ENCODE peak calls at places on chromosomes 12 and 14, in nine cellular contexts. One of them, this sample, is unnamed.

GRCh38 chr14:70716958-70717357 is 75.2 kb downstream of the TTC9 start:
- DNase-seq in uterus: no peak
- DNase-seq in mucosa of descending colon: no peak
- DNase-seq in aorta: no peak
- DNase-seq in coronary artery: no peak
- DNase-seq in fibroblast of lung: no peak
- DNase-seq in putamen: no peak
- DNase-seq in HS-27A: no peak
- DNase-seq in NCI-H69: peak
- DNase-seq in this sample: no peak

GRCh38 chr12:57637364-57637763 is 4.4 kb upstream of the B4GALNT1 start:
- DNase-seq in mucosa of descending colon: no peak
- DNase-seq in NCI-H69: no peak
- DNase-seq in fibroblast of lung: no peak
- DNase-seq in putamen: no peak
- DNase-seq in HS-27A: no peak
- DNase-seq in uterus: no peak
- DNase-seq in aorta: no peak
- DNase-seq in coronary artery: peak
- DNase-seq in this sample: no peak

GRCh38 chr14:50550294-50550693 is 9.7 kb upstream of the ATL1 start:
- DNase-seq in mucosa of descending colon: no peak
- DNase-seq in aorta: no peak
- DNase-seq in coronary artery: no peak
- DNase-seq in fibroblast of lung: no peak
- DNase-seq in uterus: no peak
- DNase-seq in HS-27A: no peak
- DNase-seq in putamen: no peak
- DNase-seq in NCI-H69: no peak
- DNase-seq in this sample: no peak

GRCh38 chr14:97218336-97218712 is 421.1 kb downstream of the VRK1 start:
- DNase-seq in fibroblast of lung: no peak
- DNase-seq in aorta: no peak
- DNase-seq in mucosa of descending colon: no peak
- DNase-seq in coronary artery: no peak
- DNase-seq in uterus: no peak
- DNase-seq in HS-27A: no peak
- DNase-seq in putamen: no peak
- DNase-seq in NCI-H69: no peak
- DNase-seq in this sample: no peak

GRCh38 chr14:33475623-33476022 is 475.3 kb downstream of the EGLN3 start:
- DNase-seq in fibroblast of lung: peak
- DNase-seq in putamen: peak
- DNase-seq in uterus: no peak
- DNase-seq in mucosa of descending colon: peak
- DNase-seq in coronary artery: no peak
- DNase-seq in HS-27A: peak
- DNase-seq in aorta: no peak
- DNase-seq in NCI-H69: peak
- DNase-seq in this sample: peak

GRCh38 chr14:105075364-105076295 is 10.4 kb upstream of the GPR132 start:
- DNase-seq in putamen: no peak
- DNase-seq in mucosa of descending colon: peak
- DNase-seq in fibroblast of lung: peak
- DNase-seq in HS-27A: no peak
- DNase-seq in aorta: peak
- DNase-seq in uterus: no peak
- DNase-seq in NCI-H69: peak
- DNase-seq in coronary artery: no peak
- DNase-seq in this sample: peak

GRCh38 chr12:99759467-99759866 is 111.9 kb downstream of the GARIN6 start:
- DNase-seq in mucosa of descending colon: no peak
- DNase-seq in aorta: no peak
- DNase-seq in putamen: no peak
- DNase-seq in NCI-H69: no peak
- DNase-seq in HS-27A: no peak
- DNase-seq in fibroblast of lung: no peak
- DNase-seq in uterus: no peak
- DNase-seq in coronary artery: no peak
- DNase-seq in this sample: no peak

GRCh38 chr14:96698846-96699543 is 98.2 kb upstream of the VRK1 start:
- DNase-seq in fibroblast of lung: no peak
- DNase-seq in putamen: no peak
- DNase-seq in mucosa of descending colon: no peak
- DNase-seq in uterus: no peak
- DNase-seq in HS-27A: no peak
- DNase-seq in NCI-H69: peak
- DNase-seq in coronary artery: no peak
- DNase-seq in aorta: no peak
- DNase-seq in this sample: no peak

GRCh38 chr14:66944872-66945271 is 244.4 kb upstream of the GARIN2 start:
- DNase-seq in putamen: no peak
- DNase-seq in mucosa of descending colon: peak
- DNase-seq in aorta: no peak
- DNase-seq in coronary artery: no peak
- DNase-seq in NCI-H69: peak
- DNase-seq in fibroblast of lung: peak
- DNase-seq in HS-27A: no peak
- DNase-seq in uterus: no peak
- DNase-seq in this sample: no peak

GRCh38 chr12:67042697-67043131 is 226.4 kb upstream of the CAND1 start:
- DNase-seq in fibroblast of lung: peak
- DNase-seq in uterus: no peak
- DNase-seq in mucosa of descending colon: no peak
- DNase-seq in aorta: no peak
- DNase-seq in coronary artery: no peak
- DNase-seq in HS-27A: peak
- DNase-seq in putamen: no peak
- DNase-seq in NCI-H69: peak
- DNase-seq in this sample: no peak

GRCh38 chr14:53093206-53093605 is 59.9 kb downstream of the DDHD1 start:
- DNase-seq in coronary artery: no peak
- DNase-seq in fibroblast of lung: no peak
- DNase-seq in HS-27A: no peak
- DNase-seq in aorta: no peak
- DNase-seq in uterus: no peak
- DNase-seq in NCI-H69: no peak
- DNase-seq in mucosa of descending colon: no peak
- DNase-seq in putamen: no peak
- DNase-seq in this sample: no peak

GRCh38 chr12:64083285-64084210 is 138.5 kb downstream of the KICS2 start:
- DNase-seq in uterus: peak
- DNase-seq in fibroblast of lung: peak
- DNase-seq in NCI-H69: peak
- DNase-seq in mucosa of descending colon: peak
- DNase-seq in putamen: peak
- DNase-seq in aorta: no peak
- DNase-seq in coronary artery: no peak
- DNase-seq in HS-27A: no peak
- DNase-seq in this sample: peak

GRCh38 chr14:68951051-68951797 is 27.9 kb downstream of the ACTN1 start:
- DNase-seq in HS-27A: peak
- DNase-seq in mucosa of descending colon: peak
- DNase-seq in aorta: peak
- DNase-seq in NCI-H69: peak
- DNase-seq in coronary artery: peak
- DNase-seq in fibroblast of lung: peak
- DNase-seq in putamen: no peak
- DNase-seq in uterus: peak
- DNase-seq in this sample: no peak

GRCh38 chr12:112198120-112198733 is 72.9 kb downstream of the TRAFD1 start:
- DNase-seq in HS-27A: no peak
- DNase-seq in mucosa of descending colon: peak
- DNase-seq in fibroblast of lung: peak
- DNase-seq in putamen: peak
- DNase-seq in uterus: peak
- DNase-seq in coronary artery: no peak
- DNase-seq in NCI-H69: peak
- DNase-seq in aorta: no peak
- DNase-seq in this sample: peak

GRCh38 chr14:69818760-69819191 is 21.7 kb upstream of the SLC10A1 start:
- DNase-seq in uterus: peak
- DNase-seq in putamen: peak
- DNase-seq in HS-27A: peak
- DNase-seq in fibroblast of lung: peak
- DNase-seq in aorta: no peak
- DNase-seq in NCI-H69: peak
- DNase-seq in coronary artery: no peak
- DNase-seq in mucosa of descending colon: peak
- DNase-seq in this sample: peak

GRCh38 chr12:51124504-51124903 is 41.1 kb upstream of the CSRNP2 start:
- DNase-seq in coronary artery: no peak
- DNase-seq in uterus: no peak
- DNase-seq in NCI-H69: no peak
- DNase-seq in putamen: no peak
- DNase-seq in HS-27A: no peak
- DNase-seq in fibroblast of lung: no peak
- DNase-seq in aorta: no peak
- DNase-seq in mucosa of descending colon: no peak
- DNase-seq in this sample: no peak

GRCh38 chr14:106459971-106460730 is 933.8 kb downstream of the TMEM121 start:
- DNase-seq in aorta: no peak
- DNase-seq in HS-27A: no peak
- DNase-seq in fibroblast of lung: no peak
- DNase-seq in mucosa of descending colon: no peak
- DNase-seq in uterus: no peak
- DNase-seq in coronary artery: no peak
- DNase-seq in putamen: no peak
- DNase-seq in NCI-H69: peak
- DNase-seq in this sample: no peak

GRCh38 chr12:108832730-108833354 is 24.5 kb downstream of the SSH1 start:
- DNase-seq in NCI-H69: no peak
- DNase-seq in fibroblast of lung: peak
- DNase-seq in aorta: no peak
- DNase-seq in coronary artery: no peak
- DNase-seq in putamen: no peak
- DNase-seq in mucosa of descending colon: no peak
- DNase-seq in HS-27A: peak
- DNase-seq in uterus: no peak
- DNase-seq in this sample: no peak

GRCh38 chr12:39036060-39036459 is 130.7 kb upstream of the CPNE8 start:
- DNase-seq in aorta: no peak
- DNase-seq in NCI-H69: no peak
- DNase-seq in coronary artery: no peak
- DNase-seq in uterus: no peak
- DNase-seq in putamen: no peak
- DNase-seq in HS-27A: no peak
- DNase-seq in mucosa of descending colon: no peak
- DNase-seq in fibroblast of lung: no peak
- DNase-seq in this sample: no peak

GRCh38 chr14:76936483-76936882 is 92.0 kb downstream of the IRF2BPL start:
- DNase-seq in aorta: no peak
- DNase-seq in fibroblast of lung: peak
- DNase-seq in HS-27A: no peak
- DNase-seq in NCI-H69: no peak
- DNase-seq in mucosa of descending colon: no peak
- DNase-seq in putamen: no peak
- DNase-seq in coronary artery: no peak
- DNase-seq in uterus: peak
- DNase-seq in this sample: no peak

GRCh38 chr12:117333331-117334000 is 28.0 kb downstream of the NOS1 start:
- DNase-seq in aorta: no peak
- DNase-seq in mucosa of descending colon: no peak
- DNase-seq in uterus: no peak
- DNase-seq in fibroblast of lung: no peak
- DNase-seq in HS-27A: no peak
- DNase-seq in putamen: no peak
- DNase-seq in NCI-H69: peak
- DNase-seq in coronary artery: no peak
- DNase-seq in this sample: no peak

GRCh38 chr14:90458536-90458935 is 61.7 kb downstream of the CALM1 start:
- DNase-seq in NCI-H69: peak
- DNase-seq in aorta: no peak
- DNase-seq in coronary artery: no peak
- DNase-seq in putamen: no peak
- DNase-seq in uterus: no peak
- DNase-seq in mucosa of descending colon: no peak
- DNase-seq in fibroblast of lung: no peak
- DNase-seq in HS-27A: no peak
- DNase-seq in this sample: no peak

GRCh38 chr12:100453953-100454352 is 19.7 kb upstream of the NR1H4 start:
- DNase-seq in coronary artery: no peak
- DNase-seq in putamen: no peak
- DNase-seq in aorta: no peak
- DNase-seq in uterus: no peak
- DNase-seq in fibroblast of lung: no peak
- DNase-seq in NCI-H69: peak
- DNase-seq in HS-27A: no peak
- DNase-seq in mucosa of descending colon: no peak
- DNase-seq in this sample: no peak

GRCh38 chr12:68483592-68484373 is 126.9 kb upstream of the RAP1B start:
- DNase-seq in NCI-H69: no peak
- DNase-seq in putamen: no peak
- DNase-seq in fibroblast of lung: peak
- DNase-seq in aorta: no peak
- DNase-seq in coronary artery: no peak
- DNase-seq in HS-27A: no peak
- DNase-seq in mucosa of descending colon: no peak
- DNase-seq in uterus: no peak
- DNase-seq in this sample: no peak

GRCh38 chr12:5220835-5221234 is 177.2 kb downstream of the KCNA5 start:
- DNase-seq in HS-27A: no peak
- DNase-seq in mucosa of descending colon: no peak
- DNase-seq in uterus: no peak
- DNase-seq in NCI-H69: no peak
- DNase-seq in putamen: no peak
- DNase-seq in fibroblast of lung: peak
- DNase-seq in aorta: no peak
- DNase-seq in coronary artery: no peak
- DNase-seq in this sample: no peak